ENCODE peak calls at places on chromosomes 6 and 20, in eight cellular contexts. K, Y, R, A, I, T, V and M are unnamed samples.

GRCh38 chr6:167855825-167856425 is 29.2 kb downstream of the AFDN start:
- DNase-seq in T (no peak), I (no peak), A (no peak), K (peak), V (no peak), R (no peak), Y (no peak), M (no peak)

GRCh38 chr6:149093643-149094042 is 223.9 kb upstream of the TAB2 start:
- DNase-seq in K (peak), V (no peak), Y (no peak), R (no peak), A (no peak), T (no peak), I (no peak), M (no peak)

GRCh38 chr20:1696521-1697209 is 39.1 kb upstream of the SIRPG start:
- DNase-seq in T (peak), V (no peak), R (no peak), I (no peak), K (no peak), A (no peak), Y (no peak), M (no peak)

GRCh38 chr20:50172347-50173013 is 18.1 kb upstream of the CEBPB start:
- DNase-seq in K (no peak), V (peak), R (no peak), T (peak), Y (no peak), A (no peak), I (no peak), M (peak)

GRCh38 chr6:134477991-134478635 is 160.2 kb upstream of the SGK1 start:
- DNase-seq in T (no peak), Y (no peak), R (no peak), V (no peak), K (no peak), I (no peak), A (no peak), M (no peak)

GRCh38 chr6:79824231-79824630 is 123.1 kb downstream of the ELOVL4 start:
- DNase-seq in T (no peak), I (no peak), A (peak), V (no peak), R (no peak), K (no peak), Y (no peak), M (no peak)

GRCh38 chr20:34562643-34563042 is 4.1 kb downstream of the MAP1LC3A start:
- DNase-seq in V (no peak), Y (peak), T (no peak), R (no peak), K (no peak), A (no peak), I (no peak), M (no peak)

GRCh38 chr6:107509506-107509905 is 19.6 kb downstream of the SOBP start:
- DNase-seq in V (peak), Y (no peak), I (no peak), R (no peak), T (no peak), K (no peak), A (no peak), M (no peak)

GRCh38 chr6:22892452-22892851 is 323.1 kb downstream of the HDGFL1 start:
- DNase-seq in I (no peak), T (no peak), A (no peak), K (peak), R (no peak), V (no peak), Y (no peak), M (no peak)

GRCh38 chr20:48723308-48724264 is 104.2 kb downstream of the PREX1 start:
- DNase-seq in A (no peak), R (no peak), Y (no peak), T (no peak), I (no peak), K (no peak), V (peak), M (peak)

GRCh38 chr20:47272893-47273590 is 83.5 kb downstream of the ZMYND8 start:
- DNase-seq in I (no peak), R (peak), Y (peak), T (peak), K (peak), A (peak), V (peak), M (peak)

GRCh38 chr6:90393232-90393884 is 96.7 kb upstream of the BACH2 start:
- DNase-seq in V (peak), I (peak), A (peak), T (peak), K (peak), R (peak), Y (peak), M (peak)

GRCh38 chr20:12113468-12114371 is 196.0 kb downstream of the BTBD3 start:
- DNase-seq in A (peak), R (no peak), Y (no peak), T (peak), V (peak), K (no peak), I (no peak), M (no peak)

GRCh38 chr6:54800201-54800600 is 46.4 kb upstream of the FAM83B start:
- DNase-seq in V (no peak), T (peak), R (no peak), K (no peak), A (no peak), Y (no peak), I (no peak), M (no peak)

GRCh38 chr6:104813552-104813951 is 46.2 kb downstream of the HACE1 start:
- DNase-seq in T (no peak), K (no peak), I (no peak), A (no peak), R (no peak), Y (no peak), V (no peak), M (no peak)

GRCh38 chr6:124512431-124512830 is 449.8 kb upstream of the RNF217 start:
- DNase-seq in Y (no peak), I (no peak), A (no peak), T (no peak), R (no peak), K (no peak), V (no peak), M (no peak)